ENCODE peak calls at places on chromosome 18, in four cellular contexts. D is GM12878, I is H1, A is HepG2. Y is an unnamed sample.

GRCh38 chr18:11826836-11827235 is 24.4 kb upstream of the CHMP1B start:
- DNase-seq in D (no peak), I (no peak), A (peak), Y (no peak)

GRCh38 chr18:48497863-48498262 is 41.0 kb upstream of the CTIF start:
- DNase-seq in D (no peak), I (no peak), A (no peak), Y (no peak)

GRCh38 chr18:11859903-11860407 is 8.7 kb downstream of the CHMP1B start:
- DNase-seq in D (no peak), I (no peak), A (peak), Y (no peak)

GRCh38 chr18:47931707-47932103 is 1.2 kb upstream of the SMAD2 start:
- DNase-seq in D (no peak), I (no peak), A (no peak), Y (peak)

GRCh38 chr18:3499498-3499897 is 49.5 kb downstream of the TGIF1 start:
- DNase-seq in D (no peak), I (no peak), A (no peak), Y (peak)

GRCh38 chr18:45321520-45321919 is 293.8 kb upstream of the SLC14A2 start:
- DNase-seq in D (no peak), I (no peak), A (no peak), Y (no peak)

GRCh38 chr18:53946561-53946960 is 277.9 kb downstream of the MBD2 start:
- DNase-seq in D (no peak), I (no peak), A (no peak), Y (no peak)

GRCh38 chr18:35547008-35547605 is 34.4 kb upstream of the GALNT1 start:
- DNase-seq in D (no peak), I (no peak), A (no peak), Y (no peak)

GRCh38 chr18:77108001-77108692 is 24.4 kb downstream of the MBP start:
- DNase-seq in D (no peak), I (no peak), A (no peak), Y (no peak)

GRCh38 chr18:49733321-49733720 is 80.0 kb downstream of the ACAA2 start:
- DNase-seq in D (no peak), I (no peak), A (no peak), Y (no peak)

GRCh38 chr18:57727952-57728807 is 74.9 kb downstream of the ATP8B1 start:
- DNase-seq in D (no peak), I (no peak), A (no peak), Y (no peak)

GRCh38 chr18:43422483-43422882 is 145.2 kb upstream of the SYT4 start:
- DNase-seq in D (no peak), I (no peak), A (no peak), Y (peak)

GRCh38 chr18:37889963-37890362 is 324.4 kb upstream of the CELF4 start:
- DNase-seq in D (no peak), I (no peak), A (no peak), Y (no peak)

GRCh38 chr18:57497372-57498294 is 62.5 kb downstream of the ONECUT2 start:
- DNase-seq in D (no peak), I (no peak), A (no peak), Y (no peak)

GRCh38 chr18:50117876-50118275 is 77.1 kb downstream of the MYO5B start:
- DNase-seq in D (no peak), I (no peak), A (no peak), Y (no peak)

GRCh38 chr18:28095041-28095440 is 81.9 kb downstream of the CDH2 start:
- DNase-seq in D (no peak), I (no peak), A (no peak), Y (no peak)

GRCh38 chr18:69469444-69469919 is 68.8 kb downstream of the DOK6 start:
- DNase-seq in D (no peak), I (peak), A (no peak), Y (peak)

GRCh38 chr18:69538849-69539248 is 138.2 kb downstream of the DOK6 start:
- DNase-seq in D (no peak), I (no peak), A (no peak), Y (no peak)

GRCh38 chr18:39786477-39786876 is 2168.6 kb upstream of the PIK3C3 start:
- DNase-seq in D (no peak), I (no peak), A (no peak), Y (no peak)

GRCh38 chr18:56902653-56903052 is 244.2 kb upstream of the BOD1L2 start:
- DNase-seq in D (no peak), I (no peak), A (no peak), Y (no peak)

GRCh38 chr18:7452331-7452730 is 114.8 kb upstream of the PTPRM start:
- DNase-seq in D (no peak), I (peak), A (peak), Y (peak)

GRCh38 chr18:26386002-26386401 is 159.8 kb downstream of the TAF4B start:
- DNase-seq in D (no peak), I (no peak), A (peak), Y (no peak)

GRCh38 chr18:68693091-68693815 is 21.7 kb downstream of the TMX3 start:
- DNase-seq in D (no peak), I (no peak), A (no peak), Y (no peak)

GRCh38 chr18:36295880-36296301 is 1.6 kb upstream of the FHOD3 start:
- DNase-seq in D (no peak), I (no peak), A (no peak), Y (no peak)

GRCh38 chr18:29154196-29154757 is 977.3 kb upstream of the CDH2 start:
- DNase-seq in D (no peak), I (no peak), A (no peak), Y (no peak)

GRCh38 chr18:78860117-78860516 is 119.5 kb upstream of the SALL3 start:
- DNase-seq in D (no peak), I (no peak), A (no peak), Y (no peak)
- TF ChIP-seq SP1 in D (no peak), I (no peak), A (no peak), Y (no peak)

DNA sequence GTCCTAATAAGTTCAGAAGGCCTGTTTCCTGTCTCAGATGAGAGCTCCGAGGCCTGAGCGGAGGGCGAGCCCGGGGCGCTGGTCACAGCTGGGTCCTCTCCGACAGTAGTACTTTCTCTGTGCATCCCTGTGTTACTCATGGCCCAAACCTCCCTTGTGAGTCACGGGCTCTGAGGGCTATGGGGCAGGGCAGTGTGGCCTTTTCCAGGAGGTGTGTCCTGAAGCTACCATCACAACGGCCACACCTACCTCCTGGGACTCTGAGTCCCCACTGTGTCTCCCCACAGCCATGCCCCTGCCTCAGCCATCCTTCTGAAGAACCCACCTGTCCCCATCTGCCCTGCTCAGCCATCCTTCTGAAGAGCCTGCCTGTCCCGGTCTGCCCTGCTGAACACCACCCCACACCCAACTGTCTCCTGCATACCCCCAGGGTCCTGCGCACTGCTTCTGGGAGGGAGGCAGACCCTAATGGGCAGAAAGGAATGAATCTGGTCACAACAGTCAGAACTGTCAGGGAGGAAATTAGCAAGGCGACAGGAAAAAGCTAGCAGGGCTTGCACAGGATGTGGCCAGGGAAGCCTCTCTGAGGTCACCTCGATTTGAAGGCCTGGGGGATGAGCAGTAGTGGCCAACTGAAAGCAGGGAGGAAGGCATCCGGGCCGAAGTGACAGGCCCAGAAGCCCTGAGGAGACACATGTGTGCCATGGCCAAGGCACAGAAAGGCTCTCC is 145.4 kb upstream of the RIOK3 start:
- DNase-seq in D (peak), I (no peak), A (no peak), Y (no peak)
- TF ChIP-seq SUZ12 in D (no peak), I (no peak), A (no peak), Y (no peak)

GRCh38 chr18:32049393-32050161 is 31.0 kb downstream of the RNF125 start:
- DNase-seq in D (no peak), I (no peak), A (no peak), Y (no peak)

GRCh38 chr18:32048507-32049091 is 30.0 kb downstream of the RNF125 start:
- DNase-seq in D (peak), I (no peak), A (peak), Y (no peak)
- TF ChIP-seq SP1 in D (no peak), I (no peak), A (no peak), Y (no peak)

DNA sequence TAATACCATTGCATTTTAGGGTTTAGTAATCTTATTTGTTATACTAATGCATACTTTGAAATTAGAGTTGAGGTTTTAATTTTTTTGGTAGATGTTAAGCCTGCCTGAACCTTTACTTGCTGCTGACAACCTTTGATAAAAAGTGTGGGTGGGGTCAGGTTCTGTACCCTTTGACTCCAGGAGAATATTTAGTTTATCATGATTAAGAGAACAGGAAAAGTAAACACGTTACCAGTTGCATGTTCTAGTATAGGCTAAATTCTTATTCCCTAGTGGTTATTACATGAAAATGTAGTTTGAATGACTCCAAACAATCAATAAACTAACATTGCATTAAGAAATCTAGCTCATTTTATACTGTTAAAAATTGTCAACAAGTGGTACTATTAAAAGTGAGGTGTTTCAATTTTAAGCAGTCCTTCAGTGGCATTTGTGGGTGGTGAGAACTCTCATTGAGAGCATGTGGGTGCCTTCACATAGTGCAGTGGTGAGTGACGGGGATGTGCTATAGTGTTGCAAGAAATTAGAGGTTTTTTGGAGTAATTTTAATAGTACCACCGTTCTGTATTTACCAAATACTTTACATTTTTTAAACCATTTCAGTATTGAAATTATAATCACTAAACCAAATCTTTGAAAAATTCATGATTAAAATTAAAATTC is 29.9 kb downstream of the PHLPP1 start:
- DNase-seq in D (no peak), I (no peak), A (no peak), Y (no peak)
- TF ChIP-seq SUZ12 in D (no peak), I (no peak), A (no peak), Y (no peak)

GRCh38 chr18:8948471-8949149 is 153.9 kb upstream of the NDUFV2 start:
- DNase-seq in D (no peak), I (no peak), A (no peak), Y (no peak)

GRCh38 chr18:8949206-8949605 is 153.3 kb upstream of the NDUFV2 start:
- DNase-seq in D (no peak), I (no peak), A (no peak), Y (no peak)

GRCh38 chr18:8946046-8946838 is 156.3 kb upstream of the NDUFV2 start:
- DNase-seq in D (no peak), I (no peak), A (no peak), Y (no peak)

GRCh38 chr18:8948011-8948410 is 154.5 kb upstream of the NDUFV2 start:
- DNase-seq in D (no peak), I (no peak), A (no peak), Y (no peak)

DNA sequence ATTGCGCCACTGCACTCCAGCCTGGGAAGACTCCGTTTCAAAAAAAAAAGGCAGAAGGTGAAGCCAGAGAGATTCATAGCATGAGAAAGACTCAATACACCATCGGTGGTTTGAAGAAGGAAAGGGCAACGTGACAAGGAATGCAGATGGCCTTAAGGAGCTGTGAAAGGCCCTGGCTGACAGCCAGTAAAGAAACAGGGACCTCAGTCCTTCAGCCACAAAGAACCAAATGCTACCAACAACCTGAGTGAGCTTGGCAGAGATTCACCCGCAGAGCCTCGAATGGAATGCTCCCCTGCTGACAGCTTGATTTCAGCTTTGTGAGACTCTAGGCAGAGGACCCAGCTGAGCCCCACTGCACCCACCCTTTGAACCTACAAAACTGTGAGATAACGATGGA is 154.9 kb upstream of the NDUFV2 start:
- DNase-seq in D (no peak), I (no peak), A (no peak), Y (no peak)
- TF ChIP-seq SP1 in D (no peak), I (no peak), A (no peak), Y (no peak)

GRCh38 chr18:59220164-59220783 is 316 bp downstream of the GRP start:
- DNase-seq in D (no peak), I (no peak), A (no peak), Y (peak)

GRCh38 chr18:59222341-59222740 is 2.4 kb downstream of the GRP start:
- DNase-seq in D (no peak), I (no peak), A (no peak), Y (no peak)

GRCh38 chr18:59219672-59220163 is at the start of gene GRP:
- DNase-seq in D (no peak), I (no peak), A (no peak), Y (peak)

GRCh38 chr18:59218018-59218417 is 1.9 kb upstream of the GRP start:
- DNase-seq in D (no peak), I (no peak), A (no peak), Y (no peak)

GRCh38 chr18:59220784-59221765 is 1.1 kb downstream of the GRP start:
- DNase-seq in D (no peak), I (no peak), A (no peak), Y (no peak)
- TF ChIP-seq SUZ12 in D (no peak), I (peak), A (no peak), Y (no peak)

DNA sequence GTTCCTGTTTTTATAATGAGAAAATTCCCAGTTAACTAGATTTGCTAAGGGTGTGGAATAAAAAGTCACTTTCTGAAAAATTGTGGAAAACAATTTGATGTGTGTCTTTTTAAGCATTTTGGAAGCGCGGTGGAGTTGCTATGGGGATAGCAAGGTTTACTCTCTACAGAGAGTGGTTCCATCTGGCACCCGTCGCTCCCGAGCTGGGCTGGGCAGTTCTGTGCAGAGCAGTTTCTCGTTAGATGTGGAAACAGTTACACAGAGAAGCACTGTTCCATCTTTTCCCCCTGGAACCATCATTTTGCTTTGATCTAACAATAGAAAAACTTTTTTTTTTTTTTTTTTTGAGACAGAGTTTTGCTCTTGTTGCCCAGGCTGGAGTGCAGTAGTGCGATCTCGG is 17.4 kb downstream of the LDLRAD4 start:
- DNase-seq in D (no peak), I (no peak), A (no peak), Y (no peak)
- TF ChIP-seq SP1 in D (no peak), I (no peak), A (no peak), Y (no peak)